ENCODE peak calls at places on chromosomes 2 and 18, in ten cellular contexts. C is AG10803, R is Calu3, N is RWPE1, Z is dorsolateral prefrontal cortex, Y is psoas muscle, X is fibroblast of lung, F is GM10248, T is AG04449, H is cardiac fibroblast. S is an unnamed sample.

GRCh38 chr18:32712860-32713259 is 60.0 kb downstream of the KLHL14 start:
- DNase-seq in C (no peak), R (no peak), N (no peak), Z (no peak), Y (no peak), X (no peak), F (no peak), T (no peak), H (no peak), S (no peak)

GRCh38 chr2:3902131-3902530 is 198.8 kb downstream of the DCDC2C start:
- DNase-seq in C (no peak), R (no peak), N (no peak), Z (no peak), Y (no peak), X (no peak), F (no peak), T (no peak), H (no peak), S (no peak)

GRCh38 chr2:166464187-166464586 is 29.9 kb downstream of the SCN7A start:
- DNase-seq in C (no peak), R (no peak), N (no peak), Z (no peak), Y (no peak), X (no peak), F (no peak), T (no peak), H (no peak), S (no peak)

GRCh38 chr2:204356128-204356527 is 189.1 kb upstream of the PARD3B start:
- DNase-seq in C (no peak), R (no peak), N (no peak), Z (no peak), Y (no peak), X (no peak), F (no peak), T (no peak), H (no peak), S (no peak)

GRCh38 chr2:58574873-58575272 is 333.7 kb upstream of the FANCL start:
- DNase-seq in C (no peak), R (no peak), N (no peak), Z (no peak), Y (no peak), X (no peak), F (no peak), T (no peak), H (no peak), S (no peak)

GRCh38 chr18:67302043-67302442 is 214.5 kb downstream of the DSEL start:
- DNase-seq in C (peak), R (no peak), N (peak), Z (no peak), Y (no peak), X (peak), F (no peak), T (no peak), H (peak), S (no peak)

GRCh38 chr2:179049546-179050311 is at the start of gene CCDC141:
- DNase-seq in C (no peak), R (no peak), N (no peak), Z (no peak), Y (no peak), X (peak), F (peak), T (no peak), H (peak), S (peak)

GRCh38 chr2:9703085-9703641 is 72.4 kb upstream of the YWHAQ start:
- DNase-seq in C (peak), R (peak), N (peak), Z (peak), Y (peak), X (peak), F (no peak), T (peak), H (peak), S (no peak)

GRCh38 chr2:65161551-65162100 is 31.7 kb upstream of the RAB1A start:
- DNase-seq in C (peak), R (no peak), N (no peak), Z (no peak), Y (no peak), X (no peak), F (no peak), T (no peak), H (no peak), S (no peak)

GRCh38 chr2:172655091-172655837 is 80.4 kb upstream of the RAPGEF4 start:
- DNase-seq in C (peak), R (no peak), N (no peak), Z (no peak), Y (no peak), X (peak), F (no peak), T (peak), H (no peak), S (no peak)

GRCh38 chr2:207282916-207283315 is 117.2 kb upstream of the KLF7 start:
- DNase-seq in C (no peak), R (no peak), N (no peak), Z (no peak), Y (no peak), X (no peak), F (no peak), T (no peak), H (peak), S (no peak)

GRCh38 chr18:22074343-22075070 is 94.9 kb upstream of the GATA6 start:
- DNase-seq in C (no peak), R (no peak), N (no peak), Z (no peak), Y (no peak), X (no peak), F (no peak), T (no peak), H (no peak), S (no peak)

GRCh38 chr2:229407170-229407569 is 136.1 kb upstream of the PID1 start:
- DNase-seq in C (peak), R (peak), N (peak), Z (peak), Y (peak), X (peak), F (no peak), T (no peak), H (peak), S (no peak)

GRCh38 chr2:112979731-112980130 is 1.9 kb downstream of the IL36G start:
- DNase-seq in C (no peak), R (no peak), N (no peak), Z (no peak), Y (no peak), X (no peak), F (no peak), T (no peak), H (no peak), S (no peak)

GRCh38 chr2:61816480-61817355 is 37.1 kb downstream of the FAM161A start:
- DNase-seq in C (no peak), R (no peak), N (no peak), Z (no peak), Y (no peak), X (no peak), F (no peak), T (no peak), H (peak), S (no peak)

GRCh38 chr2:1233280-1233679 is 180.0 kb upstream of the TPO start:
- DNase-seq in C (no peak), R (no peak), N (no peak), Z (no peak), Y (no peak), X (no peak), F (no peak), T (no peak), H (no peak), S (no peak)

GRCh38 chr18:23433360-23433759 is 19.7 kb upstream of the RIOK3 start:
- DNase-seq in C (no peak), R (no peak), N (no peak), Z (no peak), Y (no peak), X (peak), F (no peak), T (no peak), H (no peak), S (no peak)

GRCh38 chr2:227860116-227860724 is 11.2 kb upstream of the DAW1 start:
- DNase-seq in C (no peak), R (no peak), N (no peak), Z (peak), Y (no peak), X (no peak), F (no peak), T (no peak), H (no peak), S (no peak)

GRCh38 chr18:22705328-22705727 is 227.8 kb upstream of the RBBP8 start:
- DNase-seq in C (peak), R (no peak), N (peak), Z (no peak), Y (no peak), X (peak), F (no peak), T (peak), H (peak), S (no peak)

GRCh38 chr18:58045265-58046086 is 1.4 kb downstream of the NEDD4L start:
- DNase-seq in C (no peak), R (peak), N (peak), Z (peak), Y (peak), X (no peak), F (peak), T (no peak), H (peak), S (no peak)

GRCh38 chr2:215299337-215299859 is 12.5 kb upstream of the ATIC start:
- DNase-seq in C (no peak), R (no peak), N (no peak), Z (no peak), Y (no peak), X (no peak), F (no peak), T (no peak), H (peak), S (no peak)

GRCh38 chr2:212979799-212980198 is 171.6 kb downstream of the IKZF2 start:
- DNase-seq in C (no peak), R (no peak), N (no peak), Z (no peak), Y (no peak), X (no peak), F (no peak), T (no peak), H (no peak), S (no peak)

GRCh38 chr2:175726213-175726612 is 275.9 kb downstream of the LNPK start:
- DNase-seq in C (peak), R (no peak), N (peak), Z (no peak), Y (no peak), X (peak), F (no peak), T (peak), H (no peak), S (no peak)

GRCh38 chr18:62944454-62944853 is 229.1 kb downstream of the PHLPP1 start:
- DNase-seq in C (no peak), R (no peak), N (no peak), Z (no peak), Y (no peak), X (peak), F (no peak), T (no peak), H (peak), S (no peak)

GRCh38 chr2:176813526-176814179 is 398.9 kb upstream of the HNRNPA3 start:
- DNase-seq in C (no peak), R (no peak), N (no peak), Z (no peak), Y (no peak), X (no peak), F (no peak), T (no peak), H (no peak), S (peak)

GRCh38 chr18:54845788-54846187 is 17.5 kb downstream of the RAB27B start:
- DNase-seq in C (peak), R (no peak), N (no peak), Z (no peak), Y (no peak), X (peak), F (no peak), T (no peak), H (no peak), S (no peak)

GRCh38 chr2:223820549-223820948 is 16.8 kb downstream of the AP1S3 start:
- DNase-seq in C (no peak), R (no peak), N (no peak), Z (no peak), Y (no peak), X (no peak), F (no peak), T (no peak), H (peak), S (peak)

GRCh38 chr18:50266248-50266704 is at the start of gene CFAP53:
- DNase-seq in C (peak), R (peak), N (peak), Z (peak), Y (peak), X (peak), F (peak), T (peak), H (peak), S (peak)

GRCh38 chr2:169034256-169034655 is 3.1 kb upstream of the ABCB11 start:
- DNase-seq in C (no peak), R (peak), N (no peak), Z (no peak), Y (no peak), X (no peak), F (no peak), T (no peak), H (peak), S (no peak)

GRCh38 chr2:7022486-7022885 is 105.3 kb downstream of the RNF144A start:
- DNase-seq in C (no peak), R (no peak), N (no peak), Z (no peak), Y (no peak), X (no peak), F (no peak), T (no peak), H (peak), S (no peak)

GRCh38 chr2:216670266-216671080 is 24.9 kb downstream of the IGFBP5 start:
- DNase-seq in C (no peak), R (no peak), N (no peak), Z (no peak), Y (no peak), X (no peak), F (no peak), T (no peak), H (no peak), S (no peak)

GRCh38 chr2:234444888-234445287 is 52.0 kb downstream of the ARL4C start:
- DNase-seq in C (peak), R (no peak), N (no peak), Z (no peak), Y (peak), X (peak), F (no peak), T (peak), H (peak), S (peak)

DNA sequence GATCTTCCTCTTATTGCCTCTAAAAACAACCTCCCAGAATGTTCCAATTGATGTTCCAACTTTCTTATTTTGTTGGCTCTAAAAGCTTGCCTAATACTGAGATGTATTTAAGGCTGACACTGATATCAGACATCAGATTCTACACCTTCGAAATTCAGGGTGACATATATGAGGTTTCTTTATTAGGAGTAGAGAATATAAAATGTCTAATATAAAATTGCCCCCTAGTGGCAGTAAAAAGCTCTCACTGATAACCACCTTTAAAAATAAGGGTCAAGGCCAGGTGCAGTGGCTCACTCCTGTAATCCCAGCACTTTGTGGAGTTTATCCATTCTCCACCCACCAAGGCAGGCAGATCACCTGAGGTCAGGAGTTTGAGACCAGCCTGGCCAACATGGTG is 789.7 kb upstream of the SLC39A10 start:
- DNase-seq in C (no peak), R (peak), N (peak), Z (no peak), Y (no peak), X (peak), F (no peak), T (no peak), H (peak), S (peak)
- TF ChIP-seq CTCF in C (peak), R (peak), N (peak), Z (peak), Y (no peak), X (peak), F (no peak), T (no peak), H (peak), S (peak)

DNA sequence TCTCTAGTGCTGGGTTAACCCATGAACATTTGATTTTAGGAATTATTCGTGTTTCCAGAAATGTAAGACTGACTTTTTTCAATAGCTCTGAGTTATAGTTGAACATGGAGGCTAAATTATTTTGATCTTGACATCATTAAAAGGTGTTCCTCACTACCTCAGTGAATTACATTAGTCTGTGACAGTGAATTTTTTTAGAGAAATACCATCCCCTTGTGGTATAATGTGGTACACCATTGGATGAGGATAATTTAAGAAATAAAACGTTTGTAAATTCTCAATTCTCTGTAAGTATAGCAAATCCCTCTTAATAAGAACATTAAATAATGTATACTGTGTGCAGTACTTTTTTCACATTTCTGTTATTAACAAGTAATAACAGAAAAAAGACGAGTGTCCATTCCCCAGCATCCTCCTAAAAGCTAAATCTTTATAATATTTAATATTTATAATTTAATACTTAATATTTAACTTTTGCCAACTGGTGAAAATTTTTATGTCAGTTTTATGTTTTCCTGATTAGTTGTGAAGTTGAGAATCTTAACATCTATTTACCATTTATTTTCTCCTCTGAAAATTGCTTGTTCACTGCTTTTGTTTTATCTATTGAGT is 70.3 kb upstream of the CWC22 start:
- DNase-seq in C (peak), R (no peak), N (peak), Z (no peak), Y (no peak), X (peak), F (no peak), T (no peak), H (peak), S (peak)
- TF ChIP-seq CTCF in C (peak), R (peak), N (peak), Z (peak), Y (peak), X (peak), F (peak), T (peak), H (peak), S (peak)

GRCh38 chr2:85601771-85602475 is 575 bp downstream of the TMEM150A start:
- DNase-seq in C (peak), R (peak), N (no peak), Z (peak), Y (peak), X (peak), F (peak), T (no peak), H (peak), S (no peak)

GRCh38 chr2:85604568-85605339 is 2.3 kb upstream of the TMEM150A start:
- DNase-seq in C (peak), R (no peak), N (peak), Z (no peak), Y (no peak), X (peak), F (no peak), T (no peak), H (peak), S (no peak)

GRCh38 chr2:85600235-85600575 is 2.3 kb downstream of the TMEM150A start:
- DNase-seq in C (no peak), R (no peak), N (no peak), Z (no peak), Y (no peak), X (no peak), F (no peak), T (no peak), H (no peak), S (no peak)

GRCh38 chr2:85600951-85601770 is 1.3 kb downstream of the TMEM150A start:
- DNase-seq in C (no peak), R (no peak), N (no peak), Z (no peak), Y (no peak), X (no peak), F (no peak), T (no peak), H (no peak), S (no peak)

GRCh38 chr2:85602476-85603234 is at the start of gene TMEM150A:
- DNase-seq in C (peak), R (peak), N (peak), Z (peak), Y (peak), X (peak), F (peak), T (no peak), H (peak), S (peak)
- TF ChIP-seq CTCF in C (peak), R (no peak), N (no peak), Z (no peak), Y (peak), X (no peak), F (peak), T (peak), H (no peak), S (peak)

DNA sequence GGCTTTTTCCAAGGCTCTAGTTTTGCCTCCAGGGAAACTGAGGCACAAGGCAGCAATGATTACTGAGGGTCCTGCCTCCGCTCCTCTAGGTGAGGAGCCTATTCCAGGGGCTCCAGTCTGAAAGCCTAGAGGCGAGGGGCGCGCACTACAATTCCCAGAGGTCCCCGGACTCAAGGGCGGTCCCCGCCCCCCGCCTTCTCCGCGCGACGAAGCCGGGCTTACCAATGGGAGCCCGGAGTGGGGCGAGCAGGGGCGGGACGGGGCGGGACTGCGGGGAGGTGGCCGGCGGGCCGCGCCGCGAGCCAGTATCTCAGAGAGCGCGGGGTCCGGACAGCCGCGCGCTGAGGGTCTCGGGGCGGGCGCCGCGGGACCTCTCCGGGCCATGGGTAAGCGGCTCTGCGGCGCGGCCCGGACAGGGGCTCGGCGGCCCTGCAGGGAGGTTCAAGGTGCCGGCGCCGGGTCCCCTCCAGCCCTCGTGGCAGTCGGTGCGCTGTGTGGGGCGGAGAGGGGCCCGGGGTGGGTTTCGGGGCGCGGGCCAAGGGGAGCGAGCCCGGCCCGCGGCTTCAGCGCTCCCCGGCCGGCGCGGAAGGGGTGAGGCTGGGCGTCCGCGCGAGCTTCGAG is at the start of gene ARID5A:
- DNase-seq in C (peak), R (peak), N (peak), Z (peak), Y (peak), X (peak), F (peak), T (no peak), H (peak), S (peak)
- TF ChIP-seq CTCF in C (peak), R (peak), N (no peak), Z (peak), Y (peak), X (peak), F (no peak), T (peak), H (peak), S (no peak)

GRCh38 chr18:59096098-59096779 is 43.4 kb upstream of the SEC11C start:
- DNase-seq in C (no peak), R (no peak), N (no peak), Z (no peak), Y (no peak), X (no peak), F (no peak), T (no peak), H (no peak), S (no peak)
- TF ChIP-seq CTCF in C (no peak), R (no peak), N (no peak), Z (no peak), Y (no peak), X (no peak), F (no peak), T (no peak), H (no peak), S (no peak)

GRCh38 chr18:48037481-48038271 is 107.2 kb upstream of the SMAD2 start:
- DNase-seq in C (no peak), R (peak), N (no peak), Z (peak), Y (no peak), X (no peak), F (no peak), T (no peak), H (peak), S (no peak)
- TF ChIP-seq CTCF in C (peak), R (no peak), N (no peak), Z (no peak), Y (no peak), X (no peak), F (no peak), T (peak), H (peak), S (no peak)

GRCh38 chr2:40360652-40361051 is 91.2 kb downstream of the SLC8A1 start:
- DNase-seq in C (no peak), R (peak), N (no peak), Z (no peak), Y (no peak), X (no peak), F (no peak), T (no peak), H (no peak), S (peak)
- TF ChIP-seq CTCF in C (no peak), R (no peak), N (no peak), Z (no peak), Y (no peak), X (no peak), F (no peak), T (no peak), H (no peak), S (no peak)

GRCh38 chr2:107322406-107322805 is 436.4 kb upstream of the ST6GAL2 start:
- DNase-seq in C (no peak), R (no peak), N (no peak), Z (no peak), Y (no peak), X (no peak), F (no peak), T (no peak), H (no peak), S (no peak)
- TF ChIP-seq CTCF in C (no peak), R (no peak), N (no peak), Z (no peak), Y (no peak), X (no peak), F (no peak), T (no peak), H (no peak), S (no peak)